ENCODE peak calls at places on chromosomes 5 and 9, in six cellular contexts. T is Caco-2; L is naive thymus-derived CD4-positive, alpha-beta T cell; Z is kidney epithelial cell; Q is lung; H is suprapubic skin. K is an unnamed sample.

GRCh38 chr5:159971931-159972461 is 36.9 kb upstream of the TTC1 start:
- DNase-seq in Z (no peak), T (no peak), H (no peak), Q (no peak), L (no peak), K (no peak)

GRCh38 chr5:92703991-92704390 is 877.0 kb downstream of the NR2F1-AS1 start:
- DNase-seq in L (no peak), Q (no peak), T (no peak), Z (no peak), H (no peak), K (no peak)

GRCh38 chr5:91141642-91142041 is 241.5 kb downstream of the ARRDC3 start:
- DNase-seq in T (no peak), Z (no peak), Q (no peak), L (no peak), H (no peak), K (no peak)

GRCh38 chr5:45093377-45093776 is 284.6 kb downstream of the MRPS30 start:
- DNase-seq in T (no peak), Z (no peak), L (no peak), Q (no peak), H (no peak), K (no peak)

GRCh38 chr5:132315529-132316067 is 21.4 kb downstream of the SLC22A4 start:
- DNase-seq in L (no peak), Z (no peak), H (no peak), T (no peak), Q (no peak), K (no peak)

GRCh38 chr9:76876098-76876497 is 29.8 kb downstream of the PRUNE2 start:
- DNase-seq in H (no peak), Z (no peak), L (no peak), T (no peak), Q (no peak), K (no peak)

GRCh38 chr9:89497181-89497963 is 541 bp downstream of the SEMA4D start:
- DNase-seq in T (no peak), L (peak; percentile 55), Z (no peak), Q (no peak), H (no peak), K (no peak)

GRCh38 chr5:112210430-112211005 is 208.6 kb downstream of the EPB41L4A start:
- DNase-seq in Q (peak; percentile 52), Z (peak; percentile 7), L (no peak), T (peak; percentile 45), H (no peak), K (no peak)

GRCh38 chr9:82606071-82606470 is 456.9 kb downstream of the RASEF start:
- DNase-seq in H (no peak), Z (no peak), T (no peak), Q (no peak), L (no peak), K (no peak)

GRCh38 chr5:7494446-7495132 is 98.7 kb downstream of the ADCY2 start:
- DNase-seq in Z (no peak), Q (no peak), L (no peak), T (no peak), H (no peak), K (no peak)

GRCh38 chr9:28105001-28105400 is 531.7 kb upstream of the C9orf72 start:
- DNase-seq in Q (no peak), H (no peak), Z (no peak), L (no peak), T (no peak), K (no peak)

GRCh38 chr9:77433675-77434445 is 214.3 kb downstream of the GNA14 start:
- DNase-seq in T (no peak), L (peak; percentile 62), H (no peak), Q (peak; percentile 58), Z (no peak), K (no peak)

GRCh38 chr5:128290152-128290858 is 206.7 kb downstream of the SLC12A2 start:
- DNase-seq in Z (peak; percentile 61), Q (no peak), L (no peak), H (no peak), T (no peak), K (no peak)

GRCh38 chr9:109641079-109641659 is 138.8 kb upstream of the PALM2AKAP2 start:
- DNase-seq in Z (no peak), Q (no peak), H (no peak), L (no peak), T (no peak), K (no peak)

GRCh38 chr5:126360467-126360866 is 62.7 kb upstream of the GRAMD2B start:
- DNase-seq in H (no peak), T (no peak), Q (no peak), Z (no peak), L (no peak), K (no peak)

GRCh38 chr9:130660326-130660682 is 4.1 kb upstream of the PRDM12 start:
- DNase-seq in Z (no peak), L (no peak), Q (no peak), H (no peak), T (no peak), K (no peak)

GRCh38 chr9:130661461-130662098 is 2.8 kb upstream of the PRDM12 start:
- DNase-seq in H (no peak), L (no peak), T (no peak), Q (no peak), Z (no peak), K (no peak)

GRCh38 chr9:130659699-130660248 is 4.6 kb upstream of the PRDM12 start:
- DNase-seq in T (no peak), L (no peak), Q (no peak), H (no peak), Z (no peak), K (no peak)

GRCh38 chr9:130662099-130662926 is 2.1 kb upstream of the PRDM12 start:
- DNase-seq in L (no peak), Z (no peak), Q (no peak), T (no peak), H (no peak), K (no peak)

GRCh38 chr9:130660683-130661460 is 3.5 kb upstream of the PRDM12 start:
- DNase-seq in Q (no peak), L (no peak), H (no peak), T (no peak), Z (no peak), K (no peak)
- H3K4me3 ChIP-seq in Q (no peak overlapping the region), L (no peak overlapping the region), H (peak overlapping the region; percentile 48), T (peak overlapping the region; percentile 16), Z (no peak overlapping the region), K (peak overlapping the region; percentile 38)

DNA sequence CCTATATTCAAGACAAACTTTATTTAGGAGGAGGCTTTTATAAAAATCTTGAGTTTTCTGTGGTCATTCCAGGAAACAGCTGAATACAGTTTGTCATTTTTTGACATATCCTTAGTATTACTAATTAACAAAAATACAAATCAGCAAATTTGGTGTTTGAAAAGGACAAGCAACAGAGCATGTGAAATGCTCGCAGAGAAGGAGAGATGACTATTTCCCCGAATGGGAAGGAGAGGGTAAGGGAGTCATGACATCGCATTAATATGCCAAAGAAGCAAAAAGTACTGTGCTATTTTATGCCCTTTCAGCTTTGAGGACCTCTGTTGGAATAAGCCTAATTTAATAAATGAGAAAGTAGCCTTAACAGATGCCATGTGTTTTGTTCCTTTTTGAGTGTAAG is 1.8 kb downstream of the SMIM15 start:
- DNase-seq in L (no peak), Q (no peak), T (no peak), H (no peak), Z (no peak), K (no peak)
- H3K4me3 ChIP-seq in L (no peak overlapping the region), Q (no peak overlapping the region), T (no peak overlapping the region), H (no peak overlapping the region), Z (no peak overlapping the region), K (no peak overlapping the region)

DNA sequence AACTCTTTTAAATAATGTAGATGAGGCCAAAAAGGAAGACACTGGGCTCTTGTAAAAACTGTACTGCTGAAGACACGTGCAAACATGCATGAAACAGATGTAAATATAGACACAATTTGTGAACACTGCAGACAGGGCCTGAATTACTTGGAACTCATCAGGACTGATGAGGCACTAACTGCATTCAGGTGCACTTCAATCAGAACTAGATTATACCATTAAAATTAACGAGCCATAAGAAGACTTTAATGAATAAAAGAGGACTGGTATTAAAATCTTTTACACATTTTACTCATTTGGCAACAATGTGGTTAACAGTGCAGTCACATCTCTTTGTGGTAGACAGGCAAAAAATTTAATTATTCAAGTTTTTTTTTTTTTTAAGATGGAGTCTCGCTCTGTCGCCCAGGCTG is 13.4 kb upstream of the ZCCHC9 start:
- DNase-seq in T (no peak), Z (no peak), H (no peak), L (no peak), Q (no peak), K (no peak)
- H3K4me3 ChIP-seq in T (no peak overlapping the region), Z (no peak overlapping the region), H (no peak overlapping the region), L (no peak overlapping the region), Q (no peak overlapping the region), K (no peak overlapping the region)

GRCh38 chr9:104774831-104775573 is 11.1 kb downstream of the NIPSNAP3B start:
- DNase-seq in T (no peak), H (no peak), L (no peak), Z (no peak), Q (no peak), K (no peak)
- H3K4me3 ChIP-seq in T (no peak overlapping the region), H (no peak overlapping the region), L (no peak overlapping the region), Z (no peak overlapping the region), Q (no peak overlapping the region), K (no peak overlapping the region)

GRCh38 chr5:150410524-150411244 is 2.0 kb downstream of the CD74 start:
- DNase-seq in T (peak; percentile 69), Q (peak; percentile 78), L (peak; percentile 77), H (peak; percentile 81), Z (peak; percentile 50), K (no peak)

GRCh38 chr5:150412319-150413175 is at the start of gene CD74:
- DNase-seq in T (peak; percentile 86), Z (peak; percentile 66), H (peak; percentile 85), L (peak; percentile 95), Q (peak; percentile 91), K (peak; percentile 75)

GRCh38 chr5:150411245-150411979 is 1.3 kb downstream of the CD74 start:
- DNase-seq in Q (peak; percentile 80), H (peak; percentile 56), L (peak; percentile 76), T (no peak), Z (no peak), K (no peak)

GRCh38 chr5:150409638-150410523 is 2.8 kb downstream of the CD74 start:
- DNase-seq in T (peak; percentile 84), Q (peak; percentile 91), Z (peak; percentile 76), H (peak; percentile 81), L (peak; percentile 48), K (peak; percentile 64)

DNA sequence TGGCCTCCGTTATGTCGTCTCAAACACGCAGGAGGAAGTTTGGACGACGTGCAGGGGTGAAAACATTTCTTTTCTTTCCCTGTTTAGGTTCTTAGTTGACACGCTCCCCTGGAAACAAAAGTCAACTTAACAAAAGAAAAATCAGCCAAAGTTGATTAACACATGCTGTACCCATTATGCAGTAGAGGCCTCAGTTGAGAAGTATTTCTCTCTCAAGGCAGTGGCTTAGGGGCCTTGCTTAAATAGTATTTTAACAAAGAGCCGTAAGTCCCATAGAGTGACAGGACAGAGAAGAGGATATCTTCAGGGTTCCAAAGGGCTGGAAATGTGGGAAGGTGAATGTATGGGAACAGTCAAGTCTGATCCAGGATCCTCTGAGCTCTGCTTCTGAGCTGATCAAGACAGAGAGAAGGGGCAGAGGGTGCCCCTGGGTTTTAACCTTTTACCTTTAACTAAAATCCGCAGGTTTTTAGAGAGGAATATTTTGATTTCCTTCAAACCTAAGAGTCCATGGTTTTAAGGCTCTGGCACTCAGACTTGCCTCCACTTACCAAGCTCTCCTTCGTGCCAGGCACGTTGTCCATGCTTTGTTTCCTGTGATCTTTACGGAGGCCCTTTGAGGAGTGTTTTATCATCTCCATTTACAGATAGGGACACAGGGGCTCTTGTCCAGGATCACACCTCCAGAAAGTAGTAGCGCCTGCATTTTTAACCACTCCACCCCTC is 629 bp upstream of the CD74 start:
- DNase-seq in L (no peak), Q (no peak), Z (no peak), T (no peak), H (peak; percentile 48), K (no peak)
- H3K4me3 ChIP-seq in L (peak overlapping the region; percentile 83), Q (no peak overlapping the region), Z (peak overlapping the region; percentile 33), T (no peak overlapping the region), H (peak overlapping the region; percentile 49), K (peak overlapping the region; percentile 77)

K was measured in breast epithelium.